ENCODE peak calls at places on chromosomes 3 and 15, in seven cellular contexts. One of them, this sample, is unnamed.

GRCh38 chr3:5762506-5762905 is 575.0 kb downstream of the EDEM1 start:
- DNase-seq in cardiac fibroblast: no peak
- DNase-seq in fibroblast of the aortic adventitia: no peak
- DNase-seq in AML-193: no peak
- DNase-seq in Daoy: no peak
- DNase-seq in mesendoderm: no peak
- DNase-seq in spleen: no peak
- DNase-seq in this sample: no peak

GRCh38 chr3:146111337-146111736 is 49.6 kb downstream of the PLOD2 start:
- DNase-seq in fibroblast of the aortic adventitia: no peak
- DNase-seq in Daoy: no peak
- DNase-seq in AML-193: no peak
- DNase-seq in mesendoderm: no peak
- DNase-seq in cardiac fibroblast: no peak
- DNase-seq in spleen: no peak
- DNase-seq in this sample: no peak

GRCh38 chr15:91055548-91056331 is 33.3 kb upstream of the VPS33B start:
- DNase-seq in AML-193: peak; percentile 58
- DNase-seq in mesendoderm: peak; percentile 73
- DNase-seq in Daoy: peak; percentile 75
- DNase-seq in spleen: no peak
- DNase-seq in cardiac fibroblast: peak; percentile 74
- DNase-seq in fibroblast of the aortic adventitia: peak; percentile 69
- DNase-seq in this sample: no peak

GRCh38 chr3:129572603-129573002 is 29.6 kb downstream of the H1-8 start:
- DNase-seq in spleen: no peak
- DNase-seq in AML-193: no peak
- DNase-seq in cardiac fibroblast: no peak
- DNase-seq in fibroblast of the aortic adventitia: no peak
- DNase-seq in mesendoderm: no peak
- DNase-seq in Daoy: no peak
- DNase-seq in this sample: no peak

GRCh38 chr3:71521940-71522876 is 61.3 kb downstream of the FOXP1 start:
- DNase-seq in AML-193: no peak
- DNase-seq in spleen: no peak
- DNase-seq in Daoy: no peak
- DNase-seq in fibroblast of the aortic adventitia: no peak
- DNase-seq in cardiac fibroblast: no peak
- DNase-seq in mesendoderm: no peak
- DNase-seq in this sample: no peak

GRCh38 chr3:148643389-148643840 is 54.3 kb upstream of the AGTR1 start:
- DNase-seq in Daoy: no peak
- DNase-seq in mesendoderm: peak; percentile 22
- DNase-seq in spleen: no peak
- DNase-seq in cardiac fibroblast: peak; percentile 85
- DNase-seq in AML-193: no peak
- DNase-seq in fibroblast of the aortic adventitia: peak; percentile 85
- DNase-seq in this sample: no peak

GRCh38 chr15:40047413-40048154 is 8.6 kb upstream of the SRP14 start:
- DNase-seq in AML-193: peak; percentile 61
- DNase-seq in cardiac fibroblast: peak; percentile 92
- DNase-seq in spleen: peak; percentile 87
- DNase-seq in mesendoderm: no peak
- DNase-seq in Daoy: peak; percentile 88
- DNase-seq in fibroblast of the aortic adventitia: peak; percentile 50
- DNase-seq in this sample: peak; percentile 70

GRCh38 chr3:142239421-142239820 is 14.0 kb upstream of the GK5 start:
- DNase-seq in Daoy: no peak
- DNase-seq in cardiac fibroblast: peak; percentile 51
- DNase-seq in spleen: no peak
- DNase-seq in mesendoderm: no peak
- DNase-seq in AML-193: no peak
- DNase-seq in fibroblast of the aortic adventitia: peak; percentile 11
- DNase-seq in this sample: no peak

GRCh38 chr3:46824561-46824960 is 38.7 kb downstream of the MYL3 start:
- DNase-seq in Daoy: no peak
- DNase-seq in cardiac fibroblast: no peak
- DNase-seq in spleen: no peak
- DNase-seq in AML-193: no peak
- DNase-seq in mesendoderm: no peak
- DNase-seq in fibroblast of the aortic adventitia: no peak
- DNase-seq in this sample: no peak

GRCh38 chr15:64013179-64014043 is 32.9 kb downstream of the DAPK2 start:
- DNase-seq in mesendoderm: no peak
- DNase-seq in cardiac fibroblast: no peak
- DNase-seq in spleen: no peak
- DNase-seq in AML-193: no peak
- DNase-seq in Daoy: peak; percentile 36
- DNase-seq in fibroblast of the aortic adventitia: peak; percentile 37
- DNase-seq in this sample: no peak

GRCh38 chr3:111851511-111851954 is 7.5 kb upstream of the PHLDB2 start:
- DNase-seq in mesendoderm: peak; percentile 93
- DNase-seq in AML-193: no peak
- DNase-seq in fibroblast of the aortic adventitia: peak; percentile 95
- DNase-seq in cardiac fibroblast: peak; percentile 86
- DNase-seq in spleen: no peak
- DNase-seq in Daoy: peak; percentile 89
- DNase-seq in this sample: no peak

GRCh38 chr15:72117448-72117697 is 577 bp downstream of the MYO9A start:
- DNase-seq in fibroblast of the aortic adventitia: peak; percentile 72
- DNase-seq in Daoy: peak; percentile 80
- DNase-seq in AML-193: peak; percentile 32
- DNase-seq in mesendoderm: peak; percentile 84
- DNase-seq in spleen: no peak
- DNase-seq in cardiac fibroblast: peak; percentile 84
- DNase-seq in this sample: peak; percentile 28

GRCh38 chr3:14810070-14810732 is 8.6 kb upstream of the FGD5 start:
- DNase-seq in mesendoderm: peak; percentile 59
- DNase-seq in fibroblast of the aortic adventitia: no peak
- DNase-seq in AML-193: no peak
- DNase-seq in cardiac fibroblast: no peak
- DNase-seq in Daoy: peak; percentile 58
- DNase-seq in spleen: peak; percentile 79
- DNase-seq in this sample: no peak

GRCh38 chr3:125383744-125384143 is 8.6 kb upstream of the ZNF148 start:
- DNase-seq in mesendoderm: no peak
- DNase-seq in Daoy: no peak
- DNase-seq in cardiac fibroblast: no peak
- DNase-seq in fibroblast of the aortic adventitia: no peak
- DNase-seq in AML-193: no peak
- DNase-seq in spleen: no peak
- DNase-seq in this sample: no peak

GRCh38 chr15:50055333-50056278 is 63.4 kb downstream of the ATP8B4 start:
- DNase-seq in mesendoderm: no peak
- DNase-seq in fibroblast of the aortic adventitia: peak; percentile 97
- DNase-seq in AML-193: peak; percentile 80
- DNase-seq in Daoy: no peak
- DNase-seq in spleen: no peak
- DNase-seq in cardiac fibroblast: peak; percentile 95
- DNase-seq in this sample: no peak

GRCh38 chr3:195859061-195859845 is 47.5 kb upstream of the MUC4 start:
- DNase-seq in Daoy: peak; percentile 62
- DNase-seq in cardiac fibroblast: peak; percentile 74
- DNase-seq in mesendoderm: peak; percentile 80
- DNase-seq in AML-193: peak; percentile 57
- DNase-seq in fibroblast of the aortic adventitia: peak; percentile 75
- DNase-seq in spleen: peak; percentile 87
- DNase-seq in this sample: no peak

GRCh38 chr15:50907866-50908208 is 646 bp upstream of the AP4E1 start:
- DNase-seq in cardiac fibroblast: peak; percentile 50
- DNase-seq in AML-193: no peak
- DNase-seq in Daoy: peak; percentile 61
- DNase-seq in spleen: no peak
- DNase-seq in fibroblast of the aortic adventitia: peak; percentile 46
- DNase-seq in mesendoderm: peak; percentile 55
- DNase-seq in this sample: no peak

GRCh38 chr3:111864821-111865656 is 6.0 kb downstream of the PHLDB2 start:
- DNase-seq in AML-193: no peak
- DNase-seq in mesendoderm: peak; percentile 52
- DNase-seq in spleen: no peak
- DNase-seq in Daoy: peak; percentile 90
- DNase-seq in fibroblast of the aortic adventitia: peak; percentile 96
- DNase-seq in cardiac fibroblast: peak; percentile 87
- DNase-seq in this sample: no peak

GRCh38 chr3:10933958-10934481 is 58.5 kb upstream of the SLC6A1 start:
- DNase-seq in Daoy: peak; percentile 66
- DNase-seq in AML-193: no peak
- DNase-seq in fibroblast of the aortic adventitia: no peak
- DNase-seq in mesendoderm: no peak
- DNase-seq in spleen: peak; percentile 72
- DNase-seq in cardiac fibroblast: peak; percentile 71
- DNase-seq in this sample: no peak

GRCh38 chr3:137854498-137855285 is 90.6 kb downstream of the SOX14 start:
- DNase-seq in fibroblast of the aortic adventitia: no peak
- DNase-seq in Daoy: no peak
- DNase-seq in spleen: no peak
- DNase-seq in cardiac fibroblast: no peak
- DNase-seq in mesendoderm: peak; percentile 91
- DNase-seq in AML-193: no peak
- DNase-seq in this sample: no peak

GRCh38 chr15:43406192-43406591 is 35.3 kb downstream of the TUBGCP4 start:
- DNase-seq in fibroblast of the aortic adventitia: peak; percentile 71
- DNase-seq in spleen: no peak
- DNase-seq in Daoy: no peak
- DNase-seq in cardiac fibroblast: no peak
- DNase-seq in AML-193: no peak
- DNase-seq in mesendoderm: no peak
- DNase-seq in this sample: no peak

GRCh38 chr3:177613901-177614300 is 416.6 kb upstream of the TBL1XR1 start:
- DNase-seq in mesendoderm: no peak
- DNase-seq in AML-193: no peak
- DNase-seq in fibroblast of the aortic adventitia: no peak
- DNase-seq in spleen: no peak
- DNase-seq in cardiac fibroblast: no peak
- DNase-seq in Daoy: no peak
- DNase-seq in this sample: no peak

GRCh38 chr3:101829066-101829830 is 20.1 kb upstream of the NFKBIZ start:
- DNase-seq in fibroblast of the aortic adventitia: peak; percentile 70
- DNase-seq in Daoy: peak; percentile 66
- DNase-seq in AML-193: no peak
- DNase-seq in spleen: peak; percentile 85
- DNase-seq in mesendoderm: no peak
- DNase-seq in cardiac fibroblast: peak; percentile 82
- DNase-seq in this sample: no peak

GRCh38 chr3:134320749-134321148 is 53.5 kb downstream of the AMOTL2 start:
- DNase-seq in fibroblast of the aortic adventitia: peak; percentile 35
- DNase-seq in spleen: peak; percentile 55
- DNase-seq in AML-193: no peak
- DNase-seq in cardiac fibroblast: no peak
- DNase-seq in mesendoderm: no peak
- DNase-seq in Daoy: peak; percentile 95
- DNase-seq in this sample: no peak